ENCODE peak calls at places on chromosomes 11 and 22, in seven cellular contexts. U, Q, D, O, S, L and H are unnamed samples.

GRCh38 chr11:60336767-60337391 is 9.8 kb downstream of the MS4A6E start:
- DNase-seq in O (no peak), D (no peak), U (no peak), Q (no peak), S (no peak), L (no peak), H (no peak)

GRCh38 chr11:85974126-85974525 is 94.8 kb downstream of the PICALM start:
- DNase-seq in L (no peak), U (no peak), D (no peak), O (no peak), S (no peak), Q (no peak), H (no peak)

GRCh38 chr11:34065505-34066203 is 14.1 kb downstream of the CAPRIN1 start:
- DNase-seq in D (peak; percentile 57), O (no peak), L (no peak), S (no peak), U (no peak), Q (no peak), H (no peak)

GRCh38 chr22:38075961-38076360 is 8.0 kb downstream of the SLC16A8 start:
- DNase-seq in O (no peak), U (no peak), L (no peak), S (no peak), D (no peak), Q (no peak), H (no peak)

GRCh38 chr11:122186439-122187080 is 70.5 kb upstream of the BLID start:
- DNase-seq in O (no peak), D (no peak), S (no peak), U (peak; percentile 42), L (no peak), Q (no peak), H (no peak)

GRCh38 chr11:129598378-129598777 is 217.3 kb upstream of the TMEM45B start:
- DNase-seq in Q (no peak), U (no peak), S (no peak), D (no peak), L (no peak), O (no peak), H (no peak)

GRCh38 chr22:33105501-33105911 is 47.3 kb upstream of the SYN3 start:
- DNase-seq in Q (no peak), D (no peak), S (no peak), L (no peak), O (peak; percentile 17), U (no peak), H (no peak)

GRCh38 chr11:1908579-1908978 is 10.9 kb upstream of the TNNT3 start:
- DNase-seq in L (no peak), S (no peak), U (no peak), O (no peak), D (no peak), Q (no peak), H (no peak)

GRCh38 chr11:78646564-78647185 is 72.0 kb upstream of the NARS2 start:
- DNase-seq in O (peak; percentile 3), U (peak; percentile 44), L (peak; percentile 70), S (peak; percentile 67), Q (peak; percentile 46), D (peak; percentile 47), H (peak; percentile 92)

GRCh38 chr11:59102259-59102765 is 4.7 kb upstream of the FAM111B start:
- DNase-seq in O (peak; percentile 24), L (peak; percentile 69), Q (peak; percentile 52), D (peak; percentile 88), S (peak; percentile 34), U (peak; percentile 19), H (no peak)

GRCh38 chr22:45769569-45770210 is 98.1 kb downstream of the ATXN10 start:
- DNase-seq in D (no peak), U (no peak), Q (no peak), S (no peak), O (no peak), L (no peak), H (no peak)

GRCh38 chr22:27242917-27243589 is 558.5 kb downstream of the MN1 start:
- DNase-seq in U (no peak), D (no peak), L (no peak), O (no peak), S (no peak), Q (no peak), H (no peak)